ENCODE peak calls at places on chromosomes 2 and 18, in five cellular contexts. G is GM12892, B is GM12878, J is HepG2, E is K562. W is an unnamed sample.

GRCh38 chr2:107634172-107634571 is 192.5 kb upstream of the RGPD4 start:
- DNase-seq in B (no peak), G (no peak), E (no peak), J (no peak), W (no peak)

GRCh38 chr2:8543412-8544167 is 138.3 kb upstream of the ID2 start:
- DNase-seq in G (peak), B (peak), E (no peak), J (no peak), W (peak)

GRCh38 chr2:24493713-24494112 is 2.7 kb downstream of the NCOA1 start:
- DNase-seq in E (no peak), J (no peak), G (no peak), B (no peak), W (no peak)

GRCh38 chr2:30147715-30148611 is 1.2 kb downstream of the YPEL5 start:
- DNase-seq in B (no peak), G (peak), E (peak), J (peak), W (peak)

GRCh38 chr18:41323044-41323443 is 632.0 kb upstream of the PIK3C3 start:
- DNase-seq in E (no peak), B (no peak), G (no peak), J (no peak), W (no peak)

GRCh38 chr2:205734436-205734835 is 52.1 kb downstream of the NRP2 start:
- DNase-seq in G (no peak), B (no peak), J (peak), E (peak), W (no peak)

GRCh38 chr2:66840321-66841014 is 405.5 kb downstream of the MEIS1 start:
- DNase-seq in B (no peak), G (no peak), J (no peak), E (no peak), W (no peak)

GRCh38 chr18:48622911-48623431 is 84.1 kb downstream of the CTIF start:
- DNase-seq in E (no peak), G (no peak), J (no peak), B (no peak), W (no peak)

GRCh38 chr2:64210816-64211215 is 66.6 kb upstream of the PELI1 start:
- DNase-seq in J (no peak), E (no peak), B (no peak), G (no peak), W (no peak)

GRCh38 chr18:2680216-2680792 is 24.8 kb downstream of the SMCHD1 start:
- DNase-seq in G (no peak), B (no peak), E (no peak), J (no peak), W (no peak)

GRCh38 chr2:222670191-222671038 is 1.0 kb upstream of the MOGAT1 start:
- DNase-seq in J (peak), G (no peak), B (no peak), E (no peak), W (no peak)

GRCh38 chr2:10132596-10132995 is 10.1 kb downstream of the RRM2 start:
- DNase-seq in G (no peak), E (no peak), J (no peak), B (no peak), W (no peak)

GRCh38 chr2:10136187-10136934 is 13.8 kb downstream of the RRM2 start:
- DNase-seq in E (peak), G (no peak), B (no peak), J (peak), W (no peak)

GRCh38 chr2:10132043-10132575 is 9.6 kb downstream of the RRM2 start:
- DNase-seq in B (no peak), E (no peak), J (no peak), G (no peak), W (no peak)

GRCh38 chr2:10135296-10136089 is 13.0 kb downstream of the RRM2 start:
- DNase-seq in E (peak), B (no peak), G (no peak), J (no peak), W (no peak)

DNA sequence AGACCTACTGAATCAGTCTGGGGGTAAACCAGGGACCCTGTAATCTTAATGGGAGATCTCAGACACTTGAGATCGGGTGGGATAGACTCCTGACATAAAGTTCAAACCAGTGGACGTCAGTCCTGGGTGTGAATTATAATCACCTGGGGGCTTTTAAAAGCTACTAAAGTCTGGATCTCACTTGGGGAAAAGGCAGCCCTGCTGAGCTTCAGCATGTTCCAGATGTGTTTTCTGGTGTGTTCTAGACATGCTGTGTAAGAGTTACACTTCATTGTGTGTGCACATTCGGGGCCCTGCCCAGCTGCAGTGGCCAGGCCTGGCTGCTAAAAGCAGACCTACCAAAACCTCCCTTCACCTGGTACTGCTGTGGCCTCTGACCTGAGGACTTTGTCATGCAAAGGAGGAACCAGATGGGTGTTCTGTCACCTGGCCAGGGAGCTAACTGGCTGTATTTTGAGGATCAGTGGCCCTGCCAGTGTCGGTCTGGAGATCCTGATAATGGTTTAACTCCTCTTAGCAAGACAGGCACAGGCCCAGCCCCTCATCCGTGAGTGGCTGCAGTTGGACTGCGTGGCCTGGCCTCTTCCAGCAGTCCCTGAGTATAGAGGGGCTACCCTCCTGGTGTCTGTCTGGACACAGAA is 10.6 kb downstream of the RRM2 start:
- DNase-seq in G (no peak), E (peak), J (no peak), B (no peak), W (no peak)
- TF ChIP-seq POLR2A in G (peak), E (peak), J (no peak), B (peak), W (no peak)

GRCh38 chr2:223758131-223758840 is 79.1 kb downstream of the AP1S3 start:
- DNase-seq in J (no peak), G (no peak), E (no peak), B (no peak), W (no peak)

GRCh38 chr2:223759569-223760430 is 77.6 kb downstream of the AP1S3 start:
- DNase-seq in E (no peak), J (peak), B (no peak), G (no peak), W (no peak)

GRCh38 chr2:223764796-223765195 is 72.6 kb downstream of the AP1S3 start:
- DNase-seq in E (no peak), J (no peak), G (no peak), B (no peak), W (no peak)

GRCh38 chr2:223762853-223763252 is 74.5 kb downstream of the AP1S3 start:
- DNase-seq in B (no peak), J (peak), G (no peak), E (no peak), W (no peak)

DNA sequence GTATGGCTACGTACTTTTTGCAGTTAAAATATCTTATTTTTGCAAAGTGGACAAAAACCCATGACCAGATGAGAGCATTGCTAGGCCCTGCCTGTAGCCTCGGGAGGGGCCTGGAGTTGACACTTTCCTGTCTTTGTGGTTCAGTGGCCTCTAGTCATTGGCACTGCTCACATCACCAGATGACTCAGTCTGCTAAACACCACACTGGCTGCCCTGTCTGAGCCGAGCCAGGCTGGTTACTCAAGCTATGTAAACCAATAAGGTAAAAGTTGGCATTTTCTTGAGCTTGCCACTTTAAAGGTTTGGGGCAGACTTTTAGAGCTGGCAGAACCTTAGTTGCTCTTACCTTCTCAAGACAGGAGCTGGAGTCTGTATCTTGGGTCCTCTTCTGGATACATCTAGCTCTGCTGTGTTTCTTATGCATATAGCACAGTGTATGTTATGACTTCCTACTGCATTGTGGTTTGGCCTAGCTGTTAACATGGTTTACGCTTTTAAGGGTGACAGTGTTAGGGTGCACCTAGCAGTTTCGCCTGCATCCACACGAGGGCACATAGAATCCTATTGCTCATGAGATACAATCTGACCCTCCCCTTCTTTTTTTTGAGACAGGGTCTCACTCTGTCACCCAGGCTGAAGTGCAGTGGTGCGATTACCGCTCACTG is 76.4 kb downstream of the AP1S3 start:
- DNase-seq in G (no peak), B (peak), J (peak), E (peak), W (no peak)
- TF ChIP-seq TAF1 in G (no peak), B (no peak), J (no peak), E (no peak), W (no peak)

DNA sequence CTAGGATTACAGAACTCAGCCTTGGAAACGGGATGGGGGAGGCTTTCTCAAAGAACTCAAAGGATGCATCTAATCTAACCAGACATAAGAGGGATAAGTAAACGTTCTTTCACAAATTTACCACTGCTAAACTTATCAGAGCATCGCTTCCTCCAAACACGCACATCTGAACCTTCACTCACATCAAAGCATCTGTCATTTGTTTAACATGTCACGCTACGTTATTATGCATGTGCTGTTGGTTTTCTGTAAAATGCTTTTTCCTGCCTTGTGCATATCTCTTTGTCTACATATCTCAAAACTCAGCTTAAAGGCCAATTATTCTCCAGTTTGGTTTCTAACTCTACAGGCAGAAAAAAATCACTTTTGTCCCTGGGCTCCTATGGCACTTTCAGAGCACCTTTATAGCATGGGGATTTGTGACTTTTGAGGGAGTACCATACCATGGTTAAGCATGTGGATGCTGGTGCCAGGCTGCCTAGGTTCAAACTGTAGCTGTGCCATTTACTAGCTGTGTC is 106.8 kb upstream of the FSHR start:
- DNase-seq in E (no peak), G (no peak), J (no peak), B (no peak), W (no peak)
- TF ChIP-seq POLR2AphosphoS5 in E (no peak), G (no peak), J (no peak), B (no peak), W (no peak)

DNA sequence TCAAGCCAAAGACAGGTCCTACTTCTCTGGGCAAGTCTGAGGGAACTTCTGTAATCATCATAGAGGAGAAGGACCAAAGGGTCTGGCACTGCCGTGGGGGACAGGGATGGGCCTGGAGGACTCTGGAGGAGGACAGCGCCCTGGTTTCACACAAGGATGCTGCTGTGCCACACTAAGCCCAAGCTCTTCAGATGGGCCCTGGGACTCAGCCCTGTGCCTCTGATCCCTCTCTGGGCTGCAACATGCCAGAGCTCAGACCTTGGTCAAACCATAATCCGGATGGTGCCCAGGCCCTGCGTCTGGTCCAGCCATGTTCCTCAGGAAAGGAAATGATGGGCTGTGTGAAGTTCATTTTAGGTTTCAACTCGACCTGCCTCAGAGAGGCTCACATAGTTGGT is 222.0 kb upstream of the COPS8 start:
- DNase-seq in B (no peak), E (no peak), J (no peak), G (no peak), W (no peak)
- TF ChIP-seq POLR2A in B (no peak), E (no peak), J (no peak), G (no peak), W (no peak)

DNA sequence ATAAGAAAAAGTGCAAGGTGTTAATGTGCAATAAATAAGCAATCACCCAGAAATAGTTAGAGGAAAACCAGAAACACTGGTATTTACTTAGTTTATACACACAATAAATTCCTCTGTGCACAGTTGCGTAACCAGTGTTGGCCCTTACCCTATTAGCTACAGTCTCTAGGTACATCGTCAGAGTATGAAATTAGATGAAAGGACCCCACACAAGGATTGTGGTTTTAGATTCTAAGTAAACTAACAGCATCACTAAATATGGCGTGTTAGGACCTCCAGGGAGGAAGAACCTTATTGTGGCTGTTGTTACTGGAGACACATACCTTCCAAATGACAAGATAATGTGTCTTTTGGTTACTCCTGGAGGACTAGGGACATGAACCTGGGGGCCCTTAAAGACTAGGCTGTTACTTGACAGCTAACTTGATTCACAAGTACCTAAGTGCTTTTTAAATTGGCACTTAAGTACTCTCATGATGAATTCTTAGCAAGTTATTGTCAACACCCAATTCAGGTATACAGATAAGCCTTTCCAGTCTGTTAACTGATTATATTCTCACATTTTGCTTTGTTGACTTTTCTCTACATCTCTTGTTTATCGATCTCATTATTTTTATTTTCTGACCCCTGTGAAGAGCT is 115.3 kb downstream of the FEZ2 start:
- DNase-seq in E (no peak), B (no peak), J (peak), G (no peak), W (no peak)
- TF ChIP-seq TAF1 in E (no peak), B (no peak), J (no peak), G (no peak), W (no peak)

DNA sequence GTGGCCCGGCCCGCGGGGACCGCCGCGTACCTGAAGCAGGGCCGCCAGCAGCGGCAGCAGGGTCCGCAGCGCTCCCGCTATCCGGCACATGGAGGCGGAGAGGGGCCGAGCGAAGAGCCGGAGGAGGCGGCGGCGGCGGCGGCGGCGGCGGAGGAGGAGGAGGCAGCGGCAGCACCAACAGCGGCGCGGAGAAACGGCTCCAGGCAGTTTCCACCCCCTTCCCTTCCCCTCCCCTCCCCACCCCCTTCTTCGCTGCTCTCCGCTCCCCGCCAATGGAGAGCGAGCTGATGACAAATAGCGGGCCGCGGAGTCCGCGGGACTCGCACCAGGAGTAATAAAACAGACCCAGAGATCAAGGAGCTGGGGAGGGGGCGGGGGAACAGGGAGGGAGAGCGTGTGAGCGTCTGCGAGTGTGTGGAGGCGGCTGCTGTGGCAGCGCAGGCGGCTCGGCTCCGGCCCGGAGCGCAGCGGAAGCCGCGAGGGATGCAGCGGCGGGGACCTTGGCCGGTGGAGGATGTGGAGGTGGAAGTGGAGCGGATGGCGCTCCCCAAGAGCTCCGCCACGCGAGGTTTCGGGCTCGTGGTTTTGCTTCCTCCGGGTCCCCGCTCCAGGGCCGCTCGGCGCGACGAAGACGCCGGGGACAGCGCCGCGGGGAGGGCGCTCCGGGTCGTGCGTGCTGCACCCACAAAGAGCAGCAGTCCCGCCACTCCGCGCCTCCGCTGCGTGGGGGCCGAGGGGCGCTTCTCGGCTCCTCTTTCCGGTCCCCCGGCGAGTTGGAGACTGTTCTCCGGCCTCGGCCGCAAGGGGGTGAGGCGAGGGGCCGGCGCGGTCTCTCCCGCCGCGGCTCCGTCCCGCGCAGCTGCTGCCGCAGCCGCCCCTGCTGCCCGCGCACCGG is at the start of gene CDH2:
- DNase-seq in G (peak), B (no peak), E (no peak), J (peak), W (peak)
- TF ChIP-seq POLR2AphosphoS5 in G (no peak), B (no peak), E (no peak), J (no peak), W (no peak)

GRCh38 chr2:201258666-201258999 is 1.7 kb upstream of the CASP8 start:
- DNase-seq in G (no peak), J (no peak), E (no peak), B (no peak), W (no peak)

GRCh38 chr2:201261911-201262310 is 1.6 kb downstream of the CASP8 start:
- DNase-seq in B (no peak), E (no peak), G (no peak), J (no peak), W (no peak)

GRCh38 chr2:201259216-201259615 is 1.1 kb upstream of the CASP8 start:
- DNase-seq in E (peak), J (no peak), G (no peak), B (no peak), W (no peak)

GRCh38 chr2:201261471-201261870 is 1.1 kb downstream of the CASP8 start:
- DNase-seq in J (no peak), E (no peak), B (no peak), G (no peak), W (no peak)

DNA sequence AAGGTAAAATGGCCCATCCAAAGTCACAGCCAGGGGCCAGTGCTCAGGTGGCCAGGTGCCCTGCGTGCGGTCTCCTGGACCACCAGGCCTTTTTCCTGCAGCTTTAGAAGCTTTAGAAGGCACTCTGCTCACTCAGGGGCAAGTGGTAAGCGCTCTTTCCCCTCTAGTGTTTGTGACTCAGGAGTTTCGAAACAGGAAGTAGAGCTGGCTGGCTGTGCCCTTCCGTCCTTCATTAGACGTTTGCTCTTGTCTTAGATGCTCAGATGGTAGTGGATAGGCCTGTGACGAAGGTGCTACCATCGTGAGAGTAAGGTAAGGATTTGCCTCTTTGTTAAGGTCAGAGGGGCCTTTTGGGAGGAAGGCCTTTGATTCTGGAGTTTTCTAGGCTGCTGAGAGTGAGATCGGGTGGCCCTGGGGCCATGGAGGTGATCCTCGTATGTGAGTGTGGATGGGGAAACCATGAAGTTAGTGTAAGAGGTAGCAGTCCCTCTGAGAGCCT is at the start of gene CASP8:
- DNase-seq in E (peak), B (no peak), J (peak), G (no peak), W (no peak)
- TF ChIP-seq POLR2A in E (peak), B (peak), J (no peak), G (peak), W (peak)

GRCh38 chr2:126898636-126899035 is at the start of gene TEX51:
- DNase-seq in E (no peak), B (no peak), G (no peak), J (no peak), W (no peak)

GRCh38 chr2:126900646-126901319 is 2.1 kb downstream of the TEX51 start:
- DNase-seq in J (no peak), B (no peak), G (no peak), E (no peak), W (no peak)

GRCh38 chr2:126902152-126902835 is 3.6 kb downstream of the TEX51 start:
- DNase-seq in B (no peak), J (no peak), G (no peak), E (no peak), W (no peak)

GRCh38 chr2:126901459-126901858 is 2.8 kb downstream of the TEX51 start:
- DNase-seq in G (no peak), E (no peak), B (no peak), J (no peak), W (no peak)

DNA sequence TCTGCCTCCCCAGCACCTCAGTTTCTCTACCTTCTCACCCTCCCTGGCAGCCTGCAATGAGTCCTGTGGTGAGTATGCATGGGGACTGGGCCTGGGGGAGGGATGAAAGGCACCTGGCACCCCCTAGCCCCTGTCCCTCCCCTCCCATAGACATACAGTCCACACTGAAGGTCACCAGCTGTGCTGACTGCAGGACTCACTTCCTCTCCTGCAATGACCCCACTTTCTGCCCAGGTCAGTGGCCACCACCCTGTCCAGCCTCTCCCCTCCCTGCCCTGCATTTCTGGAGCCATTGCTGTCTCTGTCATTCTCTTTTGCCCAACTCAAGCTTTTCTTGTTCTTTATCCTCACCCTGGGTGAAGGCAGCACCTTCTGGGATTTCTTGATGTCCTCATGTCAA is 1.1 kb downstream of the TEX51 start:
- DNase-seq in J (no peak), B (no peak), E (no peak), G (no peak), W (no peak)
- TF ChIP-seq TAF1 in J (no peak), B (no peak), E (no peak), G (no peak), W (no peak)

W was measured in GM12891.